ENCODE peak calls at places on chromosome 15, in four cellular contexts. One of them, this sample, is unnamed.

GRCh38 chr15:34583399-34584320 is at the start of gene GOLGA8B:
- DNase-seq in GM12878: no peak
- DNase-seq in SK-N-SH: peak
- DNase-seq in H1: peak
- DNase-seq in this sample: peak

GRCh38 chr15:61299060-61299763 is 70.1 kb upstream of the RORA start:
- DNase-seq in GM12878: no peak
- DNase-seq in SK-N-SH: no peak
- DNase-seq in H1: no peak
- DNase-seq in this sample: no peak

GRCh38 chr15:101161656-101162055 is 90.2 kb downstream of the CHSY1 start:
- DNase-seq in GM12878: no peak
- DNase-seq in SK-N-SH: no peak
- DNase-seq in H1: no peak
- DNase-seq in this sample: no peak

GRCh38 chr15:52728899-52729298 is 49.7 kb upstream of the ATOSA start:
- DNase-seq in GM12878: no peak
- DNase-seq in SK-N-SH: peak
- DNase-seq in H1: no peak
- DNase-seq in this sample: no peak

GRCh38 chr15:40823572-40824343 is 4.8 kb downstream of the PPP1R14D start:
- DNase-seq in GM12878: no peak
- DNase-seq in SK-N-SH: no peak
- DNase-seq in H1: no peak
- DNase-seq in this sample: no peak

GRCh38 chr15:50028323-50028722 is 90.7 kb downstream of the ATP8B4 start:
- DNase-seq in GM12878: no peak
- DNase-seq in SK-N-SH: no peak
- DNase-seq in H1: no peak
- DNase-seq in this sample: no peak

GRCh38 chr15:52491460-52491859 is 37.2 kb downstream of the MYO5A start:
- DNase-seq in GM12878: no peak
- DNase-seq in SK-N-SH: no peak
- DNase-seq in H1: no peak
- DNase-seq in this sample: no peak

GRCh38 chr15:79195802-79196201 is 86.7 kb upstream of the ANKRD34C start:
- DNase-seq in GM12878: no peak
- DNase-seq in SK-N-SH: peak
- DNase-seq in H1: peak
- DNase-seq in this sample: no peak

GRCh38 chr15:75731248-75732100 is 18.8 kb upstream of the CSPG4 start:
- DNase-seq in GM12878: no peak
- DNase-seq in SK-N-SH: peak
- DNase-seq in H1: peak
- DNase-seq in this sample: peak

GRCh38 chr15:66287461-66288055 is 5.8 kb upstream of the DIS3L start:
- DNase-seq in GM12878: no peak
- DNase-seq in SK-N-SH: peak
- DNase-seq in H1: no peak
- DNase-seq in this sample: peak

GRCh38 chr15:71611721-71612016 is 198.7 kb upstream of the NR2E3 start:
- DNase-seq in GM12878: no peak
- DNase-seq in SK-N-SH: no peak
- DNase-seq in H1: no peak
- DNase-seq in this sample: no peak

GRCh38 chr15:44099671-44100070 is 95.4 kb downstream of the FRMD5 start:
- DNase-seq in GM12878: no peak
- DNase-seq in SK-N-SH: no peak
- DNase-seq in H1: no peak
- DNase-seq in this sample: no peak

GRCh38 chr15:57198654-57199241 is 177.6 kb upstream of the CGNL1 start:
- DNase-seq in GM12878: no peak
- DNase-seq in SK-N-SH: peak
- DNase-seq in H1: no peak
- DNase-seq in this sample: no peak

GRCh38 chr15:42741710-42742109 is 4.8 kb upstream of the CDAN1 start:
- DNase-seq in GM12878: no peak
- DNase-seq in SK-N-SH: peak
- DNase-seq in H1: no peak
- DNase-seq in this sample: no peak

GRCh38 chr15:25684521-25685215 is 178.5 kb downstream of the ATP10A start:
- DNase-seq in GM12878: no peak
- DNase-seq in SK-N-SH: no peak
- DNase-seq in H1: no peak
- DNase-seq in this sample: peak

GRCh38 chr15:36161108-36161507 is 418.3 kb upstream of the CDIN1 start:
- DNase-seq in GM12878: no peak
- DNase-seq in SK-N-SH: no peak
- DNase-seq in H1: no peak
- DNase-seq in this sample: no peak

GRCh38 chr15:76235186-76235826 is 76.0 kb downstream of the ETFA start:
- DNase-seq in GM12878: no peak
- DNase-seq in SK-N-SH: peak
- DNase-seq in H1: no peak
- DNase-seq in this sample: peak

GRCh38 chr15:39279331-39279730 is 301.5 kb upstream of the THBS1 start:
- DNase-seq in GM12878: no peak
- DNase-seq in SK-N-SH: no peak
- DNase-seq in H1: no peak
- DNase-seq in this sample: no peak

GRCh38 chr15:48858401-48858800 is 19.5 kb upstream of the EID1 start:
- DNase-seq in GM12878: no peak
- DNase-seq in SK-N-SH: no peak
- DNase-seq in H1: no peak
- DNase-seq in this sample: peak

GRCh38 chr15:72155635-72156616 is 37.7 kb downstream of the SENP8 start:
- DNase-seq in GM12878: peak
- DNase-seq in SK-N-SH: peak
- DNase-seq in H1: peak
- DNase-seq in this sample: peak

GRCh38 chr15:64861960-64862359 is 20.2 kb downstream of the PLEKHO2 start:
- DNase-seq in GM12878: no peak
- DNase-seq in SK-N-SH: no peak
- DNase-seq in H1: no peak
- DNase-seq in this sample: no peak

GRCh38 chr15:48413304-48413703 is 82.1 kb downstream of the DUT start:
- DNase-seq in GM12878: no peak
- DNase-seq in SK-N-SH: no peak
- DNase-seq in H1: no peak
- DNase-seq in this sample: no peak

GRCh38 chr15:76470691-76471090 is 134.1 kb downstream of the ISL2 start:
- DNase-seq in GM12878: no peak
- DNase-seq in SK-N-SH: no peak
- DNase-seq in H1: no peak
- DNase-seq in this sample: no peak

GRCh38 chr15:85588657-85589056 is 206.1 kb downstream of the KLHL25 start:
- DNase-seq in GM12878: no peak
- DNase-seq in SK-N-SH: no peak
- DNase-seq in H1: no peak
- DNase-seq in this sample: no peak

DNA sequence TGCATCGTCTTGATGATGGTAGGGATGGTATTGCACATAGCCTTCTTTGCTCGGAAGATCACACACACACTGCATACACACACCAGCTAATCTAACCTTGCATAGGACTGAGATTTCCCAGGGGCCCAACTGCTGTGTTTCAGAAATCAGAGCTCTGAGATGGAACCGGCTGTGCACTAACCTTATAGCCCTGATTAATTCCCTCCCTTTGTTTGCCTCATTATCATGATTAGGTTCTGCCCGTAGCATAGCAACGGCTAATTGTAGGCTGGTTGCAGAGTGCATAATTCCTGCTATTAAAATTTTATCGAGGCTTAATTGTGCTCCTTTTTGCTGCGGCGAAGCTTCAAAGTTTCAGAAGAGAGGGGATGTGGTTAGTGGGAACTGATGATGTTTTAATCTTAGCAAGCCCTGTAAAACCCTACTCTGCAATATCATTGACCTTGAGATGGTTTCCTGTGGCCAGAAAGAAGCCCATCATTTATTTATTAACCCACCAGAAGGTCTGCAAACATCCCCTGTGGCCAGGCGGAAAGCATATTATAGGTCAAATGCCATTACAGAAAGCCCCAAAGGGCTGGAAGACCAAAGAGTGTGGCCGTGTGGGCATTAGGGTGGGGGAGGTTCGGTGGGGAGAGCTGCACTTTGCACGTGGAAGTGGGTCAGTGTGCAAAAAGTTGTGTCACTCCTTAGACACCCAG is 56.2 kb upstream of the GLCE start:
- DNase-seq in GM12878: peak
- DNase-seq in SK-N-SH: no peak
- DNase-seq in H1: no peak
- DNase-seq in this sample: no peak
- TF ChIP-seq NRF1 in GM12878: no peak
- TF ChIP-seq NRF1 in SK-N-SH: no peak
- TF ChIP-seq NRF1 in H1: no peak
- TF ChIP-seq NRF1 in this sample: no peak

GRCh38 chr15:74613953-74614743 is 1.5 kb upstream of the CLK3 start:
- DNase-seq in GM12878: no peak
- DNase-seq in SK-N-SH: peak
- DNase-seq in H1: peak
- DNase-seq in this sample: no peak
- H3K9ac ChIP-seq in GM12878: peak
- H3K9ac ChIP-seq in SK-N-SH: peak
- H3K9ac ChIP-seq in H1: no peak
- H3K9ac ChIP-seq in this sample: peak

GRCh38 chr15:90036806-90037509 is 35.8 kb downstream of the ZNF710 start:
- DNase-seq in GM12878: no peak
- DNase-seq in SK-N-SH: no peak
- DNase-seq in H1: no peak
- DNase-seq in this sample: no peak
- TF ChIP-seq NRF1 in GM12878: no peak
- TF ChIP-seq NRF1 in SK-N-SH: no peak
- TF ChIP-seq NRF1 in H1: no peak
- TF ChIP-seq NRF1 in this sample: no peak

DNA sequence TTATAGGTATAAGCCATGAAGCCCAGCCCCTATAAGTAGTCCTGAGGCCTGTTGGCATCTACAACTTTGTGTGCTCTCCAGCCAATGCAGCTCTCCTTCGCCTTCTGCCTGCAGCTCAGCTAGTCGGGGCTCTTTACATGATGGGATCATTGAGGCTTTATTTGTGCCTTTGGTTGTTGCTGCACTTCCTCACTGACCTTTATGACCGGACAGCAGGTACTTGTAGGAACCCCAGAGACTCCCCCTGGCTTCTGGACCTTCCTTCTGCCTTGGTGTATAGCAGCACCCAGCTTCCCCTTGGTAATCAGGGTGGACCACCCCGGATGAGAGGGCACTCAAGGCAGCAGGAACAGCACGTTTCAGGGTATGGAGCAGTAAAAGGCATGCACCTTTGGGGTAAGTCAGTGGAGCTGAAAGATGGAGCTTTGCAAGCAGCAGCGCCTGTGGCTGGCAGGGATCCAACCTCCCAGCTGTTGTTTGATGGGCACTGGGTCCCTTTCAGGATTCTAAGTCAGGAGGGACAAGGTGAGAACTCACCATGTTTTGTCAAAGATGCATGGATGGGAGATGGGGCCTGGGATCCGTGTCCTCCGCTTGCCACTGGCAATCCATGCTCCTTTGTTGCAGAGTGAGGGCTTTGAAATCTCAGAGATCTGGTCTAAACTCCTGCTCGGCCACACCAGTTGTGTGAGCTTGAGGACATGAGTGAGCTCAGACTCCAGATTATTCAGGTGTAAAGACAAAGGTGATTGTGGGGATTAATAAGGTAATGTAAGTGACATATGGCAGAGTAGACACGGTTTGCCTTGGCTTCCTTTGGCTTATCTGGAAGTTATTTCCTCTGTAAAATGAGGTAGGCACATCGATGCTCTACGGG is 65.1 kb upstream of the KLF13 start:
- DNase-seq in GM12878: no peak
- DNase-seq in SK-N-SH: no peak
- DNase-seq in H1: no peak
- DNase-seq in this sample: no peak
- H3K9ac ChIP-seq in GM12878: no peak
- H3K9ac ChIP-seq in SK-N-SH: no peak
- H3K9ac ChIP-seq in H1: no peak
- H3K9ac ChIP-seq in this sample: no peak

DNA sequence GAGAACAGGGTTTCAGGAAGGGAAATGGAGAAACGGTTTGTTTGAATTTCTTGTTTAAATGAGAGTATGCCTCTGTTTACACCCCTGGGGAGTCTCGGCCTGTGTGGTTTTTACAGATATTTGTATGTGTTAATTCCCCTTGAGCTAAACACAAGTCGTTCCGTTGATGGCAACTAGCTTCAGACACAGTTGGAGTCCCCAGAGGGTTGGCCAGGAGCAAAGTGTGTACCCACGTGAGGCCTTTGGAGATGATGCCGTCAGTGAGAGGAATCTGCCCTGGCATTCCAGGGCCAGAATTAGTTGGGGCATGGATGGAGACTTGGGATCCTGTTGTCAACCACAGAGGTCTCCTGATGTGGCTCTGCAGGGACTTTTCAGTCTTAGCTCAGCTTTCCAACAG is 44.0 kb downstream of the CEMIP start:
- DNase-seq in GM12878: no peak
- DNase-seq in SK-N-SH: no peak
- DNase-seq in H1: no peak
- DNase-seq in this sample: no peak
- TF ChIP-seq NRF1 in GM12878: no peak
- TF ChIP-seq NRF1 in SK-N-SH: no peak
- TF ChIP-seq NRF1 in H1: no peak
- TF ChIP-seq NRF1 in this sample: no peak

GRCh38 chr15:45521596-45522167 is 873 bp downstream of the SLC30A4 start:
- DNase-seq in GM12878: no peak
- DNase-seq in SK-N-SH: no peak
- DNase-seq in H1: no peak
- DNase-seq in this sample: no peak
- H3K9ac ChIP-seq in GM12878: peak
- H3K9ac ChIP-seq in SK-N-SH: peak
- H3K9ac ChIP-seq in H1: no peak
- H3K9ac ChIP-seq in this sample: no peak